ENCODE peak calls at places on chromosomes 5 and 9, in six cellular contexts. F, G, V, I, W and T are unnamed samples.

GRCh38 chr9:135741276-135742219 is 39.6 kb downstream of the KCNT1 start:
- DNase-seq in F (no peak), G (no peak), V (no peak), I (no peak), W (no peak), T (no peak)

GRCh38 chr9:123329329-123329955 is 26.6 kb upstream of the CRB2 start:
- DNase-seq in F (no peak), G (peak; percentile 53), V (no peak), I (peak; percentile 64), W (no peak), T (peak; percentile 45)

GRCh38 chr9:132283863-132284262 is 70.9 kb downstream of the SETX start:
- DNase-seq in F (no peak), G (peak; percentile 45), V (no peak), I (no peak), W (peak; percentile 70), T (no peak)

GRCh38 chr5:50813691-50814090 is 147.3 kb downstream of the PARP8 start:
- DNase-seq in F (no peak), G (no peak), V (no peak), I (no peak), W (no peak), T (no peak)

GRCh38 chr9:93819905-93820304 is 135.2 kb downstream of the BARX1 start:
- DNase-seq in F (no peak), G (no peak), V (no peak), I (no peak), W (no peak), T (no peak)

GRCh38 chr9:70639853-70640814 is 225.7 kb upstream of the KLF9 start:
- DNase-seq in F (peak; percentile 77), G (peak; percentile 82), V (no peak), I (no peak), W (peak; percentile 43), T (peak; percentile 27)

GRCh38 chr5:2505217-2505616 is 246.3 kb downstream of the IRX2 start:
- DNase-seq in F (no peak), G (no peak), V (no peak), I (no peak), W (no peak), T (no peak)

GRCh38 chr5:78243639-78244038 is 50.9 kb downstream of the AP3B1 start:
- DNase-seq in F (no peak), G (peak; percentile 54), V (no peak), I (no peak), W (peak; percentile 89), T (no peak)

GRCh38 chr5:172370237-172370640 is 84.1 kb downstream of the SH3PXD2B start:
- DNase-seq in F (no peak), G (no peak), V (no peak), I (no peak), W (no peak), T (no peak)

GRCh38 chr9:3809724-3810123 is 283.9 kb upstream of the RFX3 start:
- DNase-seq in F (no peak), G (peak; percentile 25), V (no peak), I (no peak), W (peak; percentile 25), T (no peak)

GRCh38 chr9:117823621-117824020 is 119.4 kb downstream of the TLR4 start:
- DNase-seq in F (no peak), G (no peak), V (no peak), I (no peak), W (no peak), T (no peak)

GRCh38 chr5:21181726-21182125 is 1193.7 kb upstream of the CDH18 start:
- DNase-seq in F (no peak), G (no peak), V (no peak), I (no peak), W (no peak), T (no peak)

GRCh38 chr5:131357739-131358561 is 94.1 kb downstream of the CDC42SE2 start:
- DNase-seq in F (no peak), G (no peak), V (no peak), I (no peak), W (no peak), T (no peak)

GRCh38 chr5:67511911-67512310 is 315.3 kb upstream of the CD180 start:
- DNase-seq in F (no peak), G (no peak), V (no peak), I (no peak), W (no peak), T (no peak)

GRCh38 chr9:97853844-97854695 is 1.0 kb downstream of the FOXE1 start:
- DNase-seq in F (peak; percentile 66), G (peak; percentile 37), V (no peak), I (peak; percentile 71), W (peak; percentile 25), T (no peak)

GRCh38 chr5:153866176-153866575 is 172.5 kb downstream of the FAM114A2 start:
- DNase-seq in F (no peak), G (no peak), V (no peak), I (no peak), W (no peak), T (no peak)

GRCh38 chr9:87640385-87640795 is 85.5 kb upstream of the CTSL start:
- DNase-seq in F (no peak), G (peak; percentile 61), V (no peak), I (peak; percentile 84), W (peak; percentile 78), T (peak; percentile 82)

GRCh38 chr9:37957664-37957953 is 53.7 kb upstream of the SLC25A51 start:
- DNase-seq in F (no peak), G (no peak), V (no peak), I (no peak), W (no peak), T (no peak)

GRCh38 chr5:10797246-10797645 is 36.2 kb upstream of the DAP start:
- DNase-seq in F (no peak), G (peak; percentile 48), V (no peak), I (no peak), W (no peak), T (no peak)

GRCh38 chr5:122788996-122789395 is 14.1 kb downstream of the SNX2 start:
- DNase-seq in F (no peak), G (no peak), V (no peak), I (no peak), W (no peak), T (no peak)

GRCh38 chr5:167658890-167659289 is 632.6 kb upstream of the WWC1 start:
- DNase-seq in F (no peak), G (no peak), V (no peak), I (no peak), W (peak; percentile 50), T (no peak)